ENCODE peak calls at places on chromosomes 3 and 15, in four cellular contexts. I is K562, V is GM12891, H is GM12878. L is an unnamed sample.

GRCh38 chr3:18100126-18100525 is 325.0 kb downstream of the SATB1 start:
- DNase-seq in I (no peak), V (no peak), H (no peak), L (no peak)

GRCh38 chr3:70916375-70917055 is 604.1 kb upstream of the MDFIC2 start:
- DNase-seq in I (peak), V (no peak), H (no peak), L (no peak)

GRCh38 chr15:78243491-78243941 is 9.2 kb upstream of the ACSBG1 start:
- DNase-seq in I (no peak), V (no peak), H (no peak), L (no peak)

GRCh38 chr3:189664311-189664710 is 33.1 kb downstream of the TP63 start:
- DNase-seq in I (no peak), V (no peak), H (no peak), L (peak)

GRCh38 chr15:85837011-85837433 is 42.3 kb upstream of the KLHL25 start:
- DNase-seq in I (no peak), V (no peak), H (no peak), L (no peak)

GRCh38 chr3:195084746-195085145 is 186.2 kb downstream of the XXYLT1 start:
- DNase-seq in I (no peak), V (no peak), H (no peak), L (no peak)

GRCh38 chr3:193962986-193963683 is 172.8 kb upstream of the HES1 start:
- DNase-seq in I (no peak), V (no peak), H (no peak), L (no peak)

GRCh38 chr3:16842710-16843270 is 42.0 kb upstream of the PLCL2 start:
- DNase-seq in I (no peak), V (no peak), H (no peak), L (no peak)

GRCh38 chr3:143302638-143303171 is 183.1 kb downstream of the CHST2 start:
- DNase-seq in I (no peak), V (no peak), H (no peak), L (no peak)

GRCh38 chr3:196440041-196440537 is 7.9 kb upstream of the UBXN7 start:
- DNase-seq in I (no peak), V (no peak), H (peak), L (no peak)

GRCh38 chr15:80777137-80777536 is 2.0 kb upstream of the CEMIP start:
- DNase-seq in I (no peak), V (no peak), H (no peak), L (no peak)

GRCh38 chr15:44808557-44808956 is 72.2 kb downstream of the TRIM69 start:
- DNase-seq in I (no peak), V (no peak), H (no peak), L (no peak)

GRCh38 chr15:70424937-70425411 is 327.3 kb upstream of the TLE3 start:
- DNase-seq in I (no peak), V (no peak), H (no peak), L (peak)

GRCh38 chr15:74422723-74423442 is 10.9 kb downstream of the SEMA7A start:
- DNase-seq in I (no peak), V (no peak), H (no peak), L (no peak)
- TF ChIP-seq SPI1 in I (no peak), V (no peak), H (no peak), L (no peak)

DNA sequence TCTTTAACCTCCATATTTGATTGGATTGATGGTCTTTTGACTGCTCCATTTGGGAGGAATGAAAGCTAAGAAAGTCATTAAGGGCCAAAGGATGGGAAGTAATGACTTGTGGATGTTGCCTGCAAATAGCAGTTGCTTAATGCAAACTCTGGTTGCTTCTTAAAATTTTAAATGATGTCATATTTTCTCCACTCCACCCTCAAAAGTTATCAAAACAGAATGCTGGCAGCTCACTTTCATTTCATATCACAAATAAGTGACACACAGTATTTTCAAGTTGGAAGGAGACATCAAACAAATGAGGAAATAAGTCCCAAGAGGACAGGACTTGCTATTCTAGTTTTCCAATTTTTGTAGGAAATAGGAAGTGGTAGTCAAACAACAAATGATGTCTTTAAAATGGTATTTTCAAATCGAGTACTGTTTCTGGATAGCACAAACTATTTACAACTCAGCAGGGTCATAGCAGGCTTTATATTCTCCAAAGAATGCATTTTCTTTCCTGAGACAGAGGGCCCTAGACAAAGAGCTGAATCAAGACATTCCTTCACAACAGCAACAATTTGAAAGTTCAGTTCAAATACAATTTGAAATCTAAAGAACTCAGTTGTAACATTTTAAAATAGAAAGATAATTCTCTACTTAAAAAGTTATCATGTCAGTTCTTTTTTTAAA is 165.1 kb upstream of the UBE2E1 start:
- DNase-seq in I (no peak), V (no peak), H (no peak), L (no peak)
- TF ChIP-seq SPI1 in I (no peak), V (no peak), H (no peak), L (no peak)

DNA sequence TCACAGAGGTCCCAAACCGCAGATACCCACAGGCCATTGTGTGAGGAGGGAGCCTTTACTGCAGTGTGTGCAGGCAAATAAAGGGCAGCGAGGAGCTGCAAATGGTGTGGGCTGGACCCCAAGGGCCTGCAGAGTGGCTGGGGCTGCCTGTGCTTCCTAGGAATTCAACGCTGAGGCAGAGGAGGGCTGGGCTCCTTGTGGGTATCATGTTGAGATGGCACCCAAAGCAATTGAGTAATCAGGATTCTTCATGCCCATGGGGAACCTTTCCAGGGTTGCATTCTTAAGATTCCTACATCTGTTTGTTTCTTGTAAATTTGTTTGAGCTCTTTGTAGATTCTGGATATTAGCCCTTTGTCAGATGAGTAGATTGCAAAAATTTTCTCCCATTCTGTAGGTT is 85.4 kb upstream of the LIPC start:
- DNase-seq in I (no peak), V (no peak), H (no peak), L (no peak)
- TF ChIP-seq SPI1 in I (no peak), V (no peak), H (no peak), L (no peak)

GRCh38 chr3:98058244-98058960 is 23.3 kb upstream of the GABRR3 start:
- DNase-seq in I (no peak), V (no peak), H (no peak), L (peak)
- TF ChIP-seq SPI1 in I (peak), V (peak), H (peak), L (peak)

GRCh38 chr3:63232764-63233396 is 45.2 kb upstream of the SYNPR start:
- DNase-seq in I (no peak), V (no peak), H (no peak), L (no peak)
- TF ChIP-seq SPI1 in I (no peak), V (no peak), H (no peak), L (no peak)

DNA sequence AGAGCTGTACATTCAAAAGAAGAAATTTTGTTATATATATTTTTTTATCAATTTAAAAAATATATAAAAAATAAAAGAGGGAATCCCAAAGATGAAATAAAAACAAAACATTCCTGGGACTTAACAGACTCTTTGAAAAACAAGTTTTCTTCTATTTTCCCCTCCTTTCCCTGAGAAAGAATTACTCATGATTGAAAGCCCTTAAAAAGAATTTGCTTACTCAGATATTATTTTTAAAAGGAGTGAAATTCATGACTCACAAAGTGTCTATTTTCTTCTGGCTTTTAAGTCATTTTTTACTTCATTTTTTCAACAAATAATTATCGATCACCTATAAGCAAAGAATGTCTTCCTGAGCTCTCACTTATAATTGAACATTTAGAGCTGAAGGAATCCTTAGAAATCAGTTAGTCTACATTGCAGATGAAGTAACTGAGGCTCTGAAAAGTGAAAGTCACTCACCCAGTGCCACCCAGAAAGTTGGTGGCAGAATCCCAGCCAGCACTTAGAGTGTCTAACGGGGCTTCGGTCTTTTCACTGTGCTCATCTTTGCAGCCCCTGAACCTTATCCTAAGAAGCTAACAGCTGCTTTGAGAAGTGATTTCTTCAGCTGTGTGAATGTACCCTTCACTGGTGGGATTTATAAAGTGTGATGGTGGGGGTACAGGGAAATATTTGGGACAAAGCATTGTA is 42.5 kb upstream of the NUDT16 start:
- DNase-seq in I (no peak), V (no peak), H (no peak), L (no peak)
- TF ChIP-seq SPI1 in I (no peak), V (no peak), H (no peak), L (no peak)